ENCODE peak calls at places on chromosomes 5 and 9, in five cellular contexts. V is neural progenitor cell, L is lower leg skin, I is astrocyte of the spinal cord, Q is GM12865. H is an unnamed sample.

GRCh38 chr9:96423985-96424336 is 5.8 kb upstream of the ZNF367 start:
- DNase-seq in V (no peak), L (no peak), I (no peak), Q (no peak), H (no peak)

GRCh38 chr5:35598707-35599370 is 18.8 kb upstream of the SPEF2 start:
- DNase-seq in V (peak), L (no peak), I (no peak), Q (peak), H (no peak)

GRCh38 chr9:136679431-136679941 is 7.8 kb downstream of the AGPAT2 start:
- DNase-seq in V (no peak), L (no peak), I (no peak), Q (no peak), H (no peak)

GRCh38 chr9:127886401-127886972 is 9.0 kb upstream of the AK1 start:
- DNase-seq in V (no peak), L (no peak), I (no peak), Q (no peak), H (no peak)

GRCh38 chr9:125701351-125701750 is 5.7 kb downstream of the MAPKAP1 start:
- DNase-seq in V (no peak), L (no peak), I (peak), Q (peak), H (no peak)

GRCh38 chr5:113162208-113162607 is 185.6 kb downstream of the DCP2 start:
- DNase-seq in V (no peak), L (no peak), I (no peak), Q (no peak), H (no peak)

GRCh38 chr9:112112941-112113399 is 62.1 kb downstream of the SUSD1 start:
- DNase-seq in V (peak), L (no peak), I (no peak), Q (peak), H (peak)

GRCh38 chr9:131697097-131697496 is 42.8 kb downstream of the RAPGEF1 start:
- DNase-seq in V (no peak), L (peak), I (peak), Q (no peak), H (no peak)

GRCh38 chr5:112548246-112548982 is 129.3 kb upstream of the EPB41L4A start:
- DNase-seq in V (no peak), L (no peak), I (peak), Q (peak), H (no peak)

DNA sequence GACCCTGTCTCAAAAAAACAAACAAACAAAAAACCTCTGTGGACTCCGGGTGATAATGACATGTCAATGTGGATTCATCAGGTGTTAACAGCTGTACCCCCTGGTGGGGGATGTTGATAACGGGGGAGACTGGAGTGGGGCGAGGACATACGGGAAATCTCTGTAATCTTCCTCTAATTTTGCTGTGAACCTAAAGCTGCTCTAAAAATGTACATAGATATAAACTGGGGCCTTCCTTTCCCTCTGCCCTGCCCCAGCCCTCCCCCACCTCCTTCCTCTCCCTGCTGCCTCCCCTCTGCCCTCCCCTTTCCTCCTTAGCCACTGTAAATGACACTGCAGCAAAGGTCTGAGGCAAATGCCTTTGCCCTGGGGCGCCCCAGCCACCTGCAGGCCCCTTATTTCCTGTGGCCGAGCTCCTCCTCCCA is 1.4 kb upstream of the CEL start:
- DNase-seq in V (no peak), L (no peak), I (no peak), Q (no peak), H (no peak)
- H3K4me3 ChIP-seq in V (no peak), L (no peak), I (no peak), Q (no peak), H (no peak)

GRCh38 chr5:28766565-28767158 is 1728.3 kb upstream of the CDH9 start:
- DNase-seq in V (peak), L (no peak), I (peak), Q (peak), H (no peak)
- TF ChIP-seq CTCF in V (peak), L (no peak), I (peak), Q (no peak), H (no peak)

GRCh38 chr9:98538626-98539031 is 170.1 kb downstream of the GABBR2 start:
- DNase-seq in V (no peak), L (no peak), I (peak), Q (no peak), H (no peak)
- H3K4me3 ChIP-seq in V (no peak), L (no peak), I (no peak), Q (no peak), H (no peak)

GRCh38 chr9:20464242-20464641 is 158.1 kb downstream of the MLLT3 start:
- DNase-seq in V (no peak), L (no peak), I (no peak), Q (no peak), H (no peak)

GRCh38 chr9:20466328-20467008 is 155.8 kb downstream of the MLLT3 start:
- DNase-seq in V (no peak), L (no peak), I (no peak), Q (no peak), H (no peak)

GRCh38 chr9:20463823-20464222 is 158.5 kb downstream of the MLLT3 start:
- DNase-seq in V (no peak), L (no peak), I (no peak), Q (no peak), H (no peak)

DNA sequence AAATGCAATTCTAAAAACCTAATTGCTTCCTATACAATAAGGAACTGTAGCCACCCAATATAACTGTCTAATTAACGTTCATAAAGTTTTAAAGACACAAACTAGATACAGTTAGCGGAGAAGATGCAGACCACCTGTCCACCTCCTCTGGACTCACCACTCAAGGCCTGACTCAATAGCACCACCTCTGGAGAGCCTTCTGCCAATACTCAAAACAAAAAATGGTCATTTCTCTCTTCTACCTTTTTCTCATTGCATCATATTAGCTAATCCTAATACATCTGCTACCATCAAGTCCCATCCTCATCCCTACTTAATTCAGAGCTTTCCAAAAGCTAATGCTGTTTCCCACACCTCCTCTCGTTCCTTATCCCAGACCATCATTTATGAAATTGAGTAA is 159.9 kb downstream of the MLLT3 start:
- DNase-seq in V (peak), L (no peak), I (no peak), Q (no peak), H (no peak)
- TF ChIP-seq CTCF in V (peak), L (no peak), I (peak), Q (no peak), H (no peak)

GRCh38 chr5:143851383-143851782 is 39.4 kb downstream of the HMHB1 start:
- DNase-seq in V (no peak), L (no peak), I (no peak), Q (no peak), H (no peak)
- H3K4me3 ChIP-seq in V (no peak), L (no peak), I (no peak), Q (no peak), H (no peak)

GRCh38 chr9:76757274-76757673 is 7.0 kb upstream of the PCA3 start:
- DNase-seq in V (no peak), L (no peak), I (no peak), Q (peak), H (no peak)

GRCh38 chr9:76759726-76760125 is 4.5 kb upstream of the PCA3 start:
- DNase-seq in V (no peak), L (no peak), I (no peak), Q (peak), H (no peak)

GRCh38 chr9:76761448-76761847 is 2.8 kb upstream of the PCA3 start:
- DNase-seq in V (no peak), L (no peak), I (peak), Q (no peak), H (no peak)

GRCh38 chr9:76758476-76758875 is 5.8 kb upstream of the PCA3 start:
- DNase-seq in V (no peak), L (no peak), I (peak), Q (no peak), H (no peak)

GRCh38 chr9:76756273-76756650 is 8.0 kb upstream of the PCA3 start:
- DNase-seq in V (peak), L (no peak), I (peak), Q (peak), H (peak)
- TF ChIP-seq CTCF in V (peak), L (no peak), I (peak), Q (no peak), H (peak)

DNA sequence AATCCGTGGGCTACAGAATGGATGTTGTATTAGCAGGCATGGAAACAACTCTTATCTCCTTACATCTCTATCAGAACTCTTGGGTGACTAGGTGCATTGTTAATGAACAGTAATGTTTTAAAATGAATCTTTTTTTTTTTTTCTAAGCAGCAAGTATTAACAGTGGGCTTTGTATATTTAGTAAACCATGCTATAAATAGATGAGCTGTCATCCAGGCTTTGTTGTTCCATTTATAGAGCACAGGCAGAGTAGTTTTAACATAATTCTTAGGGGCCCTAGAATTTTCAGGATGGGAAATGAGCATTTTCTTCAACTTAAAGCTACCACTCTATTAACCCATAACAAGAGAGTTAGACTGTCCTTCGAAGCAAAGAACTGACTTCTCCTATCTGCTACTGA is 233.7 kb upstream of the ADAMTSL1 start:
- DNase-seq in V (no peak), L (no peak), I (no peak), Q (no peak), H (no peak)
- H3K4me3 ChIP-seq in V (no peak), L (no peak), I (no peak), Q (no peak), H (no peak)

DNA sequence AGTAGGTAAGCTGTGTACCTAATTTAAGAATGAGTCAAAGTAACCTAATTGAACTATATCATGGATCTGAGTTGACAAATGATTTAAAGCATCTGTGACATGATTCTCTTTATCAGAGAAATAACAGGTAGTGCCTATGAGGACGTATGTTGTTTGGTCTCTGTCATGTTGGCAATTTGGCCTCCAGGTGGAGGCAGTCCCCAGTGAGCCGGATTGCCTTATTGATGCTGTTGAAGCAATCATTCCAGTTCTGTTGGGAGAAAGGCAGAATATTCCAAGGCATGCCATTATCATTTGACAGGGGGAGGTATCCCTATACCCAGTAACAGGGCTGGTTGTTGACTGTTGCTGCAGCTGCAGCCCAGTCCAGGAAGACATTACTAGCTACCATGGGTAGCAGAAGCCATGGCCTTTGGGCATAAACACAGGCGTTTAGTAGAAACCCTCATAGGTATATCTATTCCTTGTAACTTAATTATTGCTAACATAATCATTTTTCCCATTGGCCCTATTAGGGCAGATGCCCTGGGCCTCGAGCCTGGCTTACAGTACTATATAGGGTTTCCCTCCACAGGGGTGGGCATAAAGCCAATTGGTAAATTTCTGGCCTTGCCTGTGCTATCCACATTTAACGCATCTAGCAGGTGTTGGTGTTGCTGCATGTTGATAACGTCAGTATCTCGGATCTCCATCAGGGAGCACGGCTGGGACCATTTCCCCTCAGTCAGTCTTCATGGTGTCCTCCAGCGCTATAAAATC is 12.2 kb upstream of the SLC22A4 start:
- DNase-seq in V (no peak), L (peak), I (no peak), Q (no peak), H (no peak)
- TF ChIP-seq CTCF in V (no peak), L (no peak), I (no peak), Q (no peak), H (no peak)

H was measured in HFF-Myc.